ENCODE peak calls at places on chromosomes 3 and 15, in five cellular contexts. G is HepG2, P is A549, D is K562, A is GM12878. Q is an unnamed sample. For H3K4me1, the result is how much of the 10 kb centered on the place peaks cover.

GRCh38 chr15:75647370-75648155 is at the start of gene SNX33:
- DNase-seq in G (peak), P (peak), D (peak), A (no peak), Q (peak)

GRCh38 chr15:38398134-38398533 is 55.8 kb upstream of the FAM98B start:
- DNase-seq in G (peak), P (no peak), D (no peak), A (no peak), Q (no peak)

GRCh38 chr3:52253314-52254260 is 8.0 kb downstream of the PPM1M start:
- DNase-seq in G (no peak), P (no peak), D (no peak), A (peak), Q (no peak)

GRCh38 chr3:7977245-7978103 is 524.1 kb upstream of the LMCD1 start:
- DNase-seq in G (no peak), P (peak), D (no peak), A (no peak), Q (no peak)

GRCh38 chr15:51907136-51907862 is 64.3 kb downstream of the LEO1 start:
- DNase-seq in G (peak), P (peak), D (peak), A (no peak), Q (peak)

GRCh38 chr15:59570364-59570763 is 41.2 kb upstream of the GCNT3 start:
- DNase-seq in G (no peak), P (peak), D (no peak), A (no peak), Q (no peak)

GRCh38 chr3:176914764-176915163 is 282.5 kb downstream of the TBL1XR1 start:
- DNase-seq in G (no peak), P (no peak), D (no peak), A (no peak), Q (no peak)

GRCh38 chr3:154290187-154290586 is 34.1 kb downstream of the DHX36 start:
- DNase-seq in G (no peak), P (no peak), D (no peak), A (no peak), Q (no peak)

GRCh38 chr3:127831723-127832172 is 9.4 kb upstream of the MGLL start:
- DNase-seq in G (no peak), P (no peak), D (peak), A (no peak), Q (peak)

GRCh38 chr3:38478901-38479300 is 17.2 kb upstream of the EXOG start:
- DNase-seq in G (no peak), P (no peak), D (no peak), A (no peak), Q (no peak)

GRCh38 chr15:73125219-73125618 is 73.0 kb downstream of the NEO1 start:
- DNase-seq in G (no peak), P (no peak), D (no peak), A (no peak), Q (peak)

GRCh38 chr3:122058294-122058693 is 3.1 kb downstream of the CD86 start:
- DNase-seq in G (no peak), P (no peak), D (no peak), A (no peak), Q (no peak)

GRCh38 chr3:8759038-8759755 is 10.2 kb downstream of the OXTR start:
- DNase-seq in G (no peak), P (no peak), D (no peak), A (no peak), Q (no peak)

GRCh38 chr15:36501063-36501678 is 78.3 kb upstream of the CDIN1 start:
- DNase-seq in G (peak), P (peak), D (no peak), A (peak), Q (peak)

GRCh38 chr3:61158152-61158551 is 93.1 kb downstream of the FHIT start:
- DNase-seq in G (no peak), P (no peak), D (no peak), A (no peak), Q (no peak)

GRCh38 chr15:49187537-49188245 is 17.6 kb downstream of the GALK2 start:
- DNase-seq in G (no peak), P (no peak), D (no peak), A (no peak), Q (no peak)

GRCh38 chr3:28018925-28019718 is 222.3 kb upstream of the CMC1 start:
- DNase-seq in G (no peak), P (no peak), D (no peak), A (no peak), Q (no peak)

GRCh38 chr3:114092151-114093000 is 35.8 kb downstream of the QTRT2 start:
- DNase-seq in G (no peak), P (no peak), D (no peak), A (no peak), Q (peak)

GRCh38 chr15:22903961-22904534 is 65.6 kb downstream of the NIPA2 start:
- DNase-seq in G (no peak), P (no peak), D (no peak), A (no peak), Q (no peak)

GRCh38 chr3:128408693-128409620 is 57.7 kb downstream of the DNAJB8 start:
- DNase-seq in G (no peak), P (no peak), D (no peak), A (no peak), Q (peak)

GRCh38 chr3:133573054-133573628 is 345 bp upstream of the CDV3 start:
- DNase-seq in G (peak), P (peak), D (peak), A (peak), Q (peak)

GRCh38 chr15:84734794-84735479 is 13.5 kb upstream of the ZNF592 start:
- DNase-seq in G (peak), P (peak), D (peak), A (peak), Q (peak)

GRCh38 chr15:77185242-77185785 is 114.4 kb upstream of the TSPAN3 start:
- DNase-seq in G (no peak), P (no peak), D (no peak), A (no peak), Q (no peak)

GRCh38 chr15:69391046-69391757 is 22.9 kb upstream of the KIF23 start:
- DNase-seq in G (no peak), P (no peak), D (no peak), A (no peak), Q (no peak)

GRCh38 chr15:98712845-98713584 is 64.7 kb downstream of the IGF1R start:
- DNase-seq in G (no peak), P (no peak), D (no peak), A (no peak), Q (no peak)
- H3K4me1 ChIP-seq in G (under half), P (under half), D (under half), A (under half), Q (half or more)

DNA sequence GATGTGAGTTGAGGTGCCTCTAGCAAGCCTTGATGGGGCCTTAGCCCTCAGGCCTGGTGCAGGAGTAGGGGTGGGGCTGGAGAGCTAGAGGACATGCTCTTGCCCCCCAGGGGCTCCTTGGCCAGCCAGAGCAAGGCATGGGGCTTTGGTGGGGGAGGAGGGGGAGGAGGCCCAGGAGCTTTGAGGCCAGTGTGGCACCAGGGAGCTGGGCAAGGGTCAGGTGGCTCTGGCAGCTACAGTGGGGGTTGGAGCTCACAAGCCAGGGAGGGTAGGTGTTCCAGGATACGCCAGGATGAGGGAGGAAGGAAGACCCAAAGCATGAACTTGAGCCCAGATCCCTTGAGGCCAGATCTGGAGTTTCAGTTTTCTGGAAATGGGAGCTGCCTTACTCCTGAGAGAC is 8.4 kb downstream of the SEMA3F start:
- DNase-seq in G (no peak), P (no peak), D (no peak), A (no peak), Q (no peak)
- TF ChIP-seq JUNB in G (no peak), P (no peak), D (no peak), A (no peak), Q (no peak)

DNA sequence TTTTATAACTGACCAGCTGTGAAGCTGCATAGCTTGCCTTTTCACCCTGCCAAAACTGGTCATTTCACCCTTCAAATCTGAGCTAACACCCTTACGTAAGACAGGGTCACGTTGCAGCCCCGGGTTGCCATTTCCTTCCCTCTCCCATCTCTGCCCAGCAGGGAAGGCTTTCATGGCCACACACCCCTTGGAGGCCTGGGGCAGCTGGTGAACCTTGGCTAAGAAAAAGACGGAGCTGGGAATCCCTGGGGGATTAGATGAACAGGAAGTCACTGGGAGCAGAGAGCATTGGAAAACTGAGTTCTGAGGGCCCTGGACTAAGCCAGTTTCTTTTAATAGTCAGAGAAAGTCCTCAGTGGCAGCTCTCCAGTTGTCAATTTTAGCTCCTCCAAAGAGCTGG is 67.8 kb downstream of the TTC23 start:
- DNase-seq in G (no peak), P (no peak), D (no peak), A (no peak), Q (peak)
- H3K4me2 ChIP-seq in G (no peak), P (no peak), D (no peak), A (no peak), Q (no peak)

DNA sequence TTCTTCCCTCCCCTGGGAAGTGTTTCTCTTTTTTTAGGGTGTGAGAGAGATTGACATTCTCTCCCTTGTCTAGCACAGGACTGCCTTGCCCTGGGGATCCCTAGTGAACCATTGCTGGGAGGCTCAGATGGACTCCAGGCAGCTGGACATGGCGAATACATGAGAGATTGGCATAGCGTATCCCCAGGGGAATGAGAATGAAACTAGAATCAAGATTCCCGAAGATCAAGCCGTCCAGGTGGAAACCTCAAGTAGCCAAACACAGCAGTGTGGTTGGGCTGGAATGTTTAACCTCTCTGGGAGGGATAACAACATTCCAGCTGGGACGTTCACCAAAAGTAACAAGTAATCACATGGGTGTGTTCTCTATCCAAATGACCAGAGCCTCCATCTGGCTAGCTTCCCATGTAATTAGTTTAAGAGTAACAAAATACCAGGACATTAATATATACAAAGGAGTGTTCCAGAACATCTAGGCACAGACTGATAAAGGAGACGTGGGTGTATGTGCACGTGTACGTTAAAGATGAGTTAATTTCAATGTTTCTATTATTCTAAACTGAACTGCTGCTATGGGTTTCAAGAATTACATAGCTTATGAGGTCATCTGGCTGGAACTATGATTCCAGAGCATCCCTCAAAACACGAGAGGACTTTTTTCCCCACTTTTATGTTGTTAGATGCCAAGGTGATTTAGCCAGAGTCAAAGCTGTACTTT is 118.5 kb upstream of the NR2E3 start:
- DNase-seq in G (no peak), P (no peak), D (no peak), A (no peak), Q (peak)
- H3K4me1 ChIP-seq in G (under half), P (under half), D (under half), A (under half), Q (under half)

GRCh38 chr3:58333206-58334012 is 717 bp downstream of the PXK start:
- DNase-seq in G (no peak), P (no peak), D (no peak), A (no peak), Q (peak)
- TF ChIP-seq JUNB in G (no peak), P (no peak), D (no peak), A (no peak), Q (no peak)

DNA sequence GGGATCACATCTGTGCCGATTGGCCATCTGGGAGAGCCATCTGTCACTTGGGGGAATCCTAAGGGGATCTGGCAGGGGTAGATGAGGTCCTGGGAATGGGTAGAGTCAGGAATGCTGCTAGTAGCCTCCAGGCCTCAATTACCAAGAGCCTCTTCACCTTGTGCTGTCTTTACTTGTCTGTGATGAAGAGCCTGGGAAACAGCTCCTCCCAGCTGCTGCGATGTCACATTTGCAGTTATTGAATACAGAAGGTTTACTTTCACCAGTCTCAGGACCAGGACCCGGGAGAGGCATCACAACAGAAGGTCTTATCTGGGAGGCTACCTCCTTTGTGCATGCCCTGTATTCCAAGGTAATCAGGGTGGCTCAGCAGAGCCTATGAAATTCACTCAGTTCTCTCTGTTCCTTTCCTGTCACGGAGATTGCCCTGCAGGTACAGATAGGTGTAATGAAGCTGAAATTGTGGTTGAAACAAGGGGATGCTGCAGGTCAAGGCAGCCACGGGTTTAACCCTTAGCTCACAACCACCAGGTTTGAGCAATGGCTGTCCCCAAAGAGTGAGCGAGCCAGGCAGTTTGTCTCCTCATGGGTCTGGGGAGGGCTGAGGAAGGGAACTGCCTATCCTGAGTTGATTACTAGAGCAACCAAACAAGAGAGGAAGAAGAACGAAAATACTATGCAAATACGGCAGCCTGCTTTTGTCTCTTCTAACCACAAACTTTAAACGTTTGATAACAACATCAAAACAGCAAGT is 298.9 kb upstream of the RORA start:
- DNase-seq in G (no peak), P (no peak), D (no peak), A (peak), Q (peak)
- H3K4me2 ChIP-seq in G (no peak), P (no peak), D (no peak), A (peak), Q (peak)

GRCh38 chr15:40308844-40309189 is 1.1 kb upstream of the PLCB2 start:
- DNase-seq in G (no peak), P (no peak), D (peak), A (no peak), Q (peak)
- H3K4me1 ChIP-seq in G (under half), P (under half), D (under half), A (under half), Q (under half)

Q was measured in GM23338.